ENCODE peak calls at places on chromosomes 5 and 9, in four cellular contexts. One of them, this sample, is unnamed.

GRCh38 chr9:77864096-77864889 is 167.3 kb downstream of the GNAQ start:
- DNase-seq in BE2C: no peak
- DNase-seq in frontal cortex: no peak
- DNase-seq in A549: peak
- DNase-seq in this sample: no peak

GRCh38 chr5:144549580-144549979 is 378.9 kb downstream of the KCTD16 start:
- DNase-seq in frontal cortex: no peak
- DNase-seq in BE2C: no peak
- DNase-seq in A549: no peak
- DNase-seq in this sample: no peak

GRCh38 chr9:101485873-101486692 is 47.6 kb upstream of the RNF20 start:
- DNase-seq in BE2C: peak
- DNase-seq in frontal cortex: peak
- DNase-seq in A549: peak
- DNase-seq in this sample: peak

GRCh38 chr9:118640836-118641557 is 728.2 kb downstream of the BRINP1 start:
- DNase-seq in BE2C: no peak
- DNase-seq in frontal cortex: no peak
- DNase-seq in A549: peak
- DNase-seq in this sample: no peak

GRCh38 chr9:134525070-134525815 is 116.4 kb upstream of the COL5A1 start:
- DNase-seq in frontal cortex: no peak
- DNase-seq in BE2C: no peak
- DNase-seq in A549: no peak
- DNase-seq in this sample: no peak

GRCh38 chr9:99465231-99465891 is 243.3 kb downstream of the SEC61B start:
- DNase-seq in frontal cortex: no peak
- DNase-seq in A549: no peak
- DNase-seq in BE2C: peak
- DNase-seq in this sample: no peak

GRCh38 chr5:9483251-9483650 is 62.6 kb downstream of the SEMA5A start:
- DNase-seq in frontal cortex: no peak
- DNase-seq in BE2C: no peak
- DNase-seq in A549: no peak
- DNase-seq in this sample: no peak

GRCh38 chr5:6734781-6735180 is 21.5 kb downstream of the TENT4A start:
- DNase-seq in frontal cortex: no peak
- DNase-seq in BE2C: no peak
- DNase-seq in A549: no peak
- DNase-seq in this sample: no peak

This sample was measured in HCT116.